ENCODE peak calls at places on chromosomes 5 and 9, in four cellular contexts. N, Y, B and H are unnamed samples.

GRCh38 chr9:124079176-124079925 is 67.8 kb downstream of the LHX2 start:
- DNase-seq in N (peak), Y (peak), B (no peak), H (no peak)

GRCh38 chr5:132670218-132670617 is 3.6 kb upstream of the IL4 start:
- DNase-seq in N (no peak), Y (no peak), B (no peak), H (no peak)

GRCh38 chr5:172223901-172224873 is 30.2 kb downstream of the EFCAB9 start:
- DNase-seq in N (no peak), Y (no peak), B (no peak), H (no peak)

GRCh38 chr5:130017173-130017572 is 112.9 kb downstream of the CHSY3 start:
- DNase-seq in N (no peak), Y (no peak), B (no peak), H (no peak)

GRCh38 chr5:136012041-136012804 is 16.6 kb upstream of the TGFBI start:
- DNase-seq in N (no peak), Y (peak), B (no peak), H (peak)

GRCh38 chr5:65835191-65835590 is 91.2 kb upstream of the ERBIN start:
- DNase-seq in N (no peak), Y (no peak), B (no peak), H (no peak)

GRCh38 chr5:145941677-145942130 is 5.3 kb downstream of the SH3RF2 start:
- DNase-seq in N (no peak), Y (peak), B (no peak), H (no peak)

GRCh38 chr5:136208946-136209345 is 16.0 kb upstream of the SMIM32 start:
- DNase-seq in N (no peak), Y (no peak), B (no peak), H (no peak)

GRCh38 chr9:22693151-22693550 is 246.5 kb downstream of the DMRTA1 start:
- DNase-seq in N (no peak), Y (peak), B (no peak), H (no peak)

GRCh38 chr5:180206993-180207392 is 2.0 kb downstream of the RASGEF1C start:
- DNase-seq in N (no peak), Y (no peak), B (no peak), H (no peak)

GRCh38 chr9:94912700-94913249 is 186.3 kb downstream of the AOPEP start:
- DNase-seq in N (peak), Y (peak), B (no peak), H (no peak)

GRCh38 chr5:39678533-39678932 is 253.8 kb upstream of the DAB2 start:
- DNase-seq in N (no peak), Y (peak), B (no peak), H (no peak)

GRCh38 chr9:121302341-121302740 is 34.4 kb downstream of the GSN start:
- DNase-seq in N (no peak), Y (no peak), B (no peak), H (no peak)

GRCh38 chr5:6708814-6709213 is 4.4 kb upstream of the TENT4A start:
- DNase-seq in N (no peak), Y (no peak), B (no peak), H (no peak)

GRCh38 chr9:37904647-37905505 is 949 bp upstream of the SLC25A51 start:
- DNase-seq in N (no peak), Y (no peak), B (no peak), H (no peak)

GRCh38 chr5:6812800-6813731 is 99.8 kb downstream of the TENT4A start:
- DNase-seq in N (no peak), Y (no peak), B (peak), H (no peak)

GRCh38 chr9:107389617-107390071 is 99.9 kb downstream of the KLF4 start:
- DNase-seq in N (no peak), Y (peak), B (peak), H (peak)
- H3K27ac ChIP-seq in N (no peak), Y (no peak), B (peak), H (no peak)

GRCh38 chr9:31104249-31104648 is 1280.2 kb upstream of the ACO1 start:
- DNase-seq in N (no peak), Y (no peak), B (no peak), H (no peak)

GRCh38 chr9:31103836-31104235 is 1280.6 kb upstream of the ACO1 start:
- DNase-seq in N (no peak), Y (no peak), B (no peak), H (no peak)

DNA sequence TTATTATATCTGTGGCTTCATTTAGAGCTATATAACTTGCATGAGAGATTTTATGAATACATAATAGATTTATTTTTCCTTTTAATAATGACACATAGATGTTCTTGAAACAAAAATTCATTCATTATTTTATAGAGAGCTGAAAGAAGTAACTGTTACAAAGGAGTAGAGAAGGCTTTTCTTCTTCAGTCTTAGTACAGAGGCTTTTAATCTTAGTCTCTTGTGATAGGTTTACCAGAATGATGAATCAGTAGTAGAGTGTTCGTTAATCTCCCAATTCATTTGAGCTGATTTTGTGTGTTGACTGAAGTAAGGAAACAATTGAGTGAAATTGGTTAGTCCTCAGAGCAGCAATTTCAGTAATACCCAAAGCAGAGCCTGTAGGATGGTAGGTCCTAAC is 1284.1 kb upstream of the ACO1 start:
- DNase-seq in N (no peak), Y (no peak), B (no peak), H (no peak)
- H3K27ac ChIP-seq in N (no peak), Y (no peak), B (no peak), H (no peak)

GRCh38 chr5:151234476-151235238 is 10.8 kb upstream of the CCDC69 start:
- DNase-seq in N (no peak), Y (no peak), B (peak), H (no peak)
- H3K27ac ChIP-seq in N (no peak), Y (no peak), B (no peak), H (no peak)

GRCh38 chr5:143699121-143699520 is 112.8 kb upstream of the HMHB1 start:
- DNase-seq in N (no peak), Y (no peak), B (no peak), H (no peak)
- H3K27ac ChIP-seq in N (no peak), Y (no peak), B (no peak), H (no peak)